ENCODE peak calls at places on chromosomes 12 and 14, in seven cellular contexts. G is IMR-90, I is H9, R is neuronal stem cell, U is mesendoderm, T is mesenchymal stem cell, A is trophoblast cell. O is an unnamed sample.

GRCh38 chr12:51959211-51959610 is 7.7 kb downstream of the ACVR1B start:
- DNase-seq in G (peak), I (no peak), R (no peak), T (no peak), A (no peak), U (no peak), O (no peak)

GRCh38 chr14:28770574-28770973 is 4.0 kb downstream of the FOXG1 start:
- DNase-seq in G (no peak), U (no peak), T (no peak), A (no peak), R (no peak), I (no peak), O (no peak)

GRCh38 chr14:76313861-76314260 is 62.1 kb upstream of the ESRRB start:
- DNase-seq in R (no peak), G (no peak), A (no peak), U (no peak), T (no peak), I (no peak), O (no peak)

GRCh38 chr14:69092840-69093422 is 60.0 kb downstream of the DCAF5 start:
- DNase-seq in I (no peak), U (no peak), R (no peak), T (no peak), A (peak), G (peak), O (no peak)

GRCh38 chr12:69880566-69880965 is 55.5 kb downstream of the MYRFL start:
- DNase-seq in G (peak), T (no peak), R (no peak), I (peak), A (no peak), U (peak), O (no peak)

GRCh38 chr14:66662374-66662773 is 154.4 kb downstream of the GPHN start:
- DNase-seq in A (peak), R (no peak), T (peak), U (peak), I (no peak), G (no peak), O (no peak)

GRCh38 chr14:51581017-51581881 is 70.5 kb upstream of the FRMD6 start:
- DNase-seq in I (no peak), T (peak), R (no peak), A (peak), G (peak), U (no peak), O (no peak)

GRCh38 chr12:54932691-54933090 is 51.9 kb downstream of the TESPA1 start:
- DNase-seq in T (no peak), I (no peak), A (peak), R (no peak), G (no peak), U (no peak), O (no peak)

GRCh38 chr14:20578784-20579502 is 8.9 kb downstream of the RNASE11 start:
- DNase-seq in T (no peak), R (no peak), A (no peak), G (no peak), U (no peak), I (no peak), O (peak)

GRCh38 chr12:48542300-48542928 is 17.0 kb downstream of the OR8S1 start:
- DNase-seq in I (peak), A (no peak), T (peak), R (peak), U (peak), G (peak), O (peak)

GRCh38 chr14:53881161-53881846 is 75.3 kb downstream of the BMP4 start:
- DNase-seq in G (peak), T (peak), I (no peak), R (no peak), A (peak), U (no peak), O (no peak)

GRCh38 chr14:61642246-61642982 is 52.9 kb upstream of the HIF1A start:
- DNase-seq in T (no peak), R (no peak), G (peak), U (no peak), A (no peak), I (no peak), O (no peak)

GRCh38 chr14:104299993-104300761 is 161.8 kb downstream of the KIF26A start:
- DNase-seq in I (no peak), A (no peak), T (no peak), R (no peak), G (no peak), U (peak), O (no peak)

GRCh38 chr12:42267408-42268190 is 29.6 kb upstream of the YAF2 start:
- DNase-seq in U (no peak), G (no peak), I (no peak), T (no peak), R (no peak), A (no peak), O (no peak)

DNA sequence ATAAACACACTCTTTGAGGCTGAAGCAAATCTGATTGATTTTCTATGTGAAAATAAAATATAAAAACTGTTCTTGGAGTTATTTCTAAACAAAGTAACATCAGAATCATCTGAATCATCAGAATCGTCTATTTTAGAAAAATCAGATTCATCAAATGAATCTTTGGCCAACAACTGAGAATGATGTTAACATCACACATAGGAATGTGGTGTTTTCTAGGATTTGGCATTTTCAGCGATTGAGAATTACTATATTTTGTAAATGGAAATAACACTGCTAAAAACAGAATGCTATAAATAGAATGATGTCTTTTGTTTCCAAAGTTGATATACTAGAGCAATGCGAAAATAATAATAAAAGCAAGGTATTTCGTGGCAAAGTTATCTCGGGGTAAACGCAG is 73.9 kb upstream of the EVL start:
- DNase-seq in I (no peak), A (no peak), T (no peak), U (no peak), R (no peak), G (peak), O (no peak)
- H3K18ac ChIP-seq in I (no peak), A (no peak), T (no peak), U (no peak), R (no peak), G (no peak), O (no peak)

DNA sequence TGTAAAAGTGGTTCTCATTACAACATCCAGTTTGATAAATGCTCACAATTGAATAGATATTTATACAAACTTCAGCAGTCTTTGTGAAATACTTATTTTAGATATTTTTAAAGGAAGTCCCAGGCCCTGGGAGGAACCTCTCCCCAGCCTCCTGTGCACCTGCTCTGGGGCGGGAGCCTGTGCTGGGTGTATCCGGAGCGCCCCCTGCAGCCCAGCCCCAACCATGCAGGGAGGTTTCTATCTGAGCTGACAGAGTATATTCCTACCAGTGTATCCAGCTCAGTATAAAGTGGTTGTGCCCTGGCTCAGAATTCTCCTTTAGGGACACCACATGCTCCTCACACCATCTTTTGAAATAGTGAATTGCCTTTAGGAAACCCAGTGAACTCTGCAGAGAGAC is 851.8 kb downstream of the TMEM121 start:
- DNase-seq in I (no peak), G (no peak), R (no peak), U (no peak), A (no peak), T (no peak), O (no peak)
- H3K18ac ChIP-seq in I (no peak), G (no peak), R (no peak), U (no peak), A (no peak), T (no peak), O (no peak)

GRCh38 chr12:106239241-106239950 is 8.4 kb downstream of the CKAP4 start:
- DNase-seq in T (no peak), G (no peak), U (no peak), I (no peak), A (no peak), R (no peak), O (no peak)
- H3K18ac ChIP-seq in T (no peak), G (no peak), U (no peak), I (no peak), A (no peak), R (no peak), O (no peak)

DNA sequence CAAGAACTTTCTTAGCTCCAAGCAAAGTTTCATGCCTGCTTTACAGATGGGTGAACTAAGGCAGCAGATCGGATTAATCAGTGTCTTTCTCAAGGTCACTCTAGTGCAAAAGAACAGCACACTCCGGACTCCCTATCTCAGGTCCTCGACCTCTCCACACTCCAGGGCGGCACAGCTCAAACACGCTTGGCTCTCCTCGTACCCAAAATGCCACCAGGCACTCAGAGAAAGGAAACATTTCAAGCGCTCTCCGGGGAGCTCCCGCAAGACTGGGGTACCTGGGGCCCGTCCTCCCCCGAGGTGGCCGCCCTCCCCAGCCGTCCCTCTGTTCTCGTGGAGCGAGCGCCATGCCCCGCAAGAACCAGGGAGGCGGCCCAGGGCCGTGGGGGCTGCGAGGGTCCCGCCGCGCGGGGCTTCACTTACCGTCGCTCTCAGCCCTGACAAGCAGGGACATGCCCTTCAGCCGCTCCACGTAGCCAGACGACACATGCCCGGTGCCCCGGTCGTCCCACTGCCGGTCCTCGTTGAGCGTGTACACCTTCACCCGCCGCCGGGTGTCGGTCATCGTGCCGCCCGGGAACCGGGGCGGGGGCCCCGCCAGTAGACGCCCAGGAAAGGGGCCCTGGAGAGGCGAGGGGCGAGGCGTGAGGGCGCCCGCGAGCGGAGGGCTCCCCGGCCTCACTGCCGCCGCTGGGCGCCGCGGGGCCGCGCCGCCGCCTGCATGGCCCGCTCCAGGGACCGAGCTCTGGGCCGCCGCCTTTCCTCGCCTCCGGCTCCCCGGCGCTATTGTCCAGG is 830 bp downstream of the PPP4R3A start:
- DNase-seq in T (no peak), R (no peak), I (peak), U (peak), G (no peak), A (peak), O (peak)
- H3K18ac ChIP-seq in T (peak), R (peak), I (peak), U (peak), G (peak), A (peak), O (peak)

GRCh38 chr14:99177876-99178630 is 93.9 kb downstream of the BCL11B start:
- DNase-seq in G (no peak), R (no peak), T (no peak), A (no peak), U (no peak), I (peak), O (peak)
- H3K18ac ChIP-seq in G (no peak), R (no peak), T (no peak), A (peak), U (no peak), I (no peak), O (no peak)

GRCh38 chr12:23931176-23931575 is 18.3 kb downstream of the SOX5 start:
- DNase-seq in G (no peak), I (no peak), T (no peak), R (no peak), U (no peak), A (no peak), O (no peak)
- H3K18ac ChIP-seq in G (no peak), I (no peak), T (no peak), R (no peak), U (no peak), A (no peak), O (no peak)

GRCh38 chr12:78645956-78646355 is 218.6 kb upstream of the SYT1 start:
- DNase-seq in T (no peak), I (no peak), G (peak), A (peak), U (no peak), R (no peak), O (no peak)

GRCh38 chr12:78651755-78652154 is 212.8 kb upstream of the SYT1 start:
- DNase-seq in T (no peak), U (peak), R (no peak), I (peak), A (no peak), G (no peak), O (peak)
- H3K18ac ChIP-seq in T (no peak), U (no peak), R (no peak), I (no peak), A (no peak), G (no peak), O (no peak)

GRCh38 chr12:46470975-46471374 is 98.4 kb upstream of the SLC38A2 start:
- DNase-seq in G (peak), A (no peak), I (no peak), T (peak), R (no peak), U (no peak), O (no peak)
- H3K18ac ChIP-seq in G (peak), A (no peak), I (no peak), T (peak), R (no peak), U (no peak), O (no peak)